ENCODE peak calls at places on chromosomes 3 and 15, in ten cellular contexts. One of them, this sample, is unnamed.
A peak's percentile ranks its signal among the peaks of the same experiment; 100 is the strongest.

GRCh38 chr3:46895204-46895660 is 17.7 kb downstream of the PTH1R start:
- DNase-seq in HEK293T: peak; percentile 75
- DNase-seq in NB4: peak; percentile 62
- DNase-seq in stimulated activated CD4-positive, alpha-beta T cell treated with anti-CD3 and anti-CD28 coated beads, Interleukin-4, amount 100 ng/mL, for 4 hours: peak; percentile 74
- DNase-seq in mucosa of descending colon: peak; percentile 57
- DNase-seq in endothelial cell: peak; percentile 78
- DNase-seq in foreskin fibroblast: no peak
- DNase-seq in AG04449: no peak
- DNase-seq in Calu3: peak; percentile 81
- DNase-seq in NCI-H69: peak; percentile 64
- DNase-seq in this sample: peak; percentile 76

GRCh38 chr3:172288625-172289024 is 159.6 kb downstream of the GHSR start:
- DNase-seq in HEK293T: no peak
- DNase-seq in NB4: no peak
- DNase-seq in stimulated activated CD4-positive, alpha-beta T cell treated with anti-CD3 and anti-CD28 coated beads, Interleukin-4, amount 100 ng/mL, for 4 hours: no peak
- DNase-seq in mucosa of descending colon: no peak
- DNase-seq in endothelial cell: no peak
- DNase-seq in foreskin fibroblast: no peak
- DNase-seq in AG04449: no peak
- DNase-seq in Calu3: no peak
- DNase-seq in NCI-H69: no peak
- DNase-seq in this sample: no peak

GRCh38 chr3:14935577-14936345 is 11.6 kb upstream of the NR2C2 start:
- DNase-seq in HEK293T: no peak
- DNase-seq in NB4: no peak
- DNase-seq in stimulated activated CD4-positive, alpha-beta T cell treated with anti-CD3 and anti-CD28 coated beads, Interleukin-4, amount 100 ng/mL, for 4 hours: no peak
- DNase-seq in mucosa of descending colon: no peak
- DNase-seq in endothelial cell: no peak
- DNase-seq in foreskin fibroblast: no peak
- DNase-seq in AG04449: no peak
- DNase-seq in Calu3: no peak
- DNase-seq in NCI-H69: no peak
- DNase-seq in this sample: peak; percentile 20

GRCh38 chr15:51380999-51381806 is 39.7 kb downstream of the GLDN start:
- DNase-seq in HEK293T: peak; percentile 63
- DNase-seq in NB4: peak; percentile 82
- DNase-seq in stimulated activated CD4-positive, alpha-beta T cell treated with anti-CD3 and anti-CD28 coated beads, Interleukin-4, amount 100 ng/mL, for 4 hours: no peak
- DNase-seq in mucosa of descending colon: no peak
- DNase-seq in endothelial cell: peak; percentile 62
- DNase-seq in foreskin fibroblast: peak; percentile 71
- DNase-seq in AG04449: no peak
- DNase-seq in Calu3: peak; percentile 72
- DNase-seq in NCI-H69: peak; percentile 90
- DNase-seq in this sample: peak; percentile 84

GRCh38 chr15:70722266-70723123 is 40.9 kb downstream of the UACA start:
- DNase-seq in HEK293T: no peak
- DNase-seq in NB4: peak; percentile 65
- DNase-seq in stimulated activated CD4-positive, alpha-beta T cell treated with anti-CD3 and anti-CD28 coated beads, Interleukin-4, amount 100 ng/mL, for 4 hours: no peak
- DNase-seq in mucosa of descending colon: no peak
- DNase-seq in endothelial cell: no peak
- DNase-seq in foreskin fibroblast: no peak
- DNase-seq in AG04449: no peak
- DNase-seq in Calu3: no peak
- DNase-seq in NCI-H69: peak; percentile 33
- DNase-seq in this sample: peak; percentile 49

GRCh38 chr3:173891272-173892100 is 493.9 kb downstream of the NLGN1 start:
- DNase-seq in HEK293T: no peak
- DNase-seq in NB4: peak; percentile 27
- DNase-seq in stimulated activated CD4-positive, alpha-beta T cell treated with anti-CD3 and anti-CD28 coated beads, Interleukin-4, amount 100 ng/mL, for 4 hours: no peak
- DNase-seq in mucosa of descending colon: no peak
- DNase-seq in endothelial cell: no peak
- DNase-seq in foreskin fibroblast: no peak
- DNase-seq in AG04449: no peak
- DNase-seq in Calu3: no peak
- DNase-seq in NCI-H69: peak; percentile 40
- DNase-seq in this sample: no peak

GRCh38 chr3:56800373-56801150 is 1.2 kb downstream of the ARHGEF3 start:
- DNase-seq in HEK293T: no peak
- DNase-seq in NB4: no peak
- DNase-seq in stimulated activated CD4-positive, alpha-beta T cell treated with anti-CD3 and anti-CD28 coated beads, Interleukin-4, amount 100 ng/mL, for 4 hours: peak; percentile 90
- DNase-seq in mucosa of descending colon: peak; percentile 64
- DNase-seq in endothelial cell: no peak
- DNase-seq in foreskin fibroblast: no peak
- DNase-seq in AG04449: no peak
- DNase-seq in Calu3: no peak
- DNase-seq in NCI-H69: no peak
- DNase-seq in this sample: peak; percentile 56

GRCh38 chr15:92683511-92683834 is 27.9 kb upstream of the FAM174B start:
- DNase-seq in HEK293T: no peak
- DNase-seq in NB4: peak; percentile 17
- DNase-seq in stimulated activated CD4-positive, alpha-beta T cell treated with anti-CD3 and anti-CD28 coated beads, Interleukin-4, amount 100 ng/mL, for 4 hours: no peak
- DNase-seq in mucosa of descending colon: no peak
- DNase-seq in endothelial cell: peak; percentile 71
- DNase-seq in foreskin fibroblast: no peak
- DNase-seq in AG04449: no peak
- DNase-seq in Calu3: peak; percentile 48
- DNase-seq in NCI-H69: peak; percentile 42
- DNase-seq in this sample: peak; percentile 75

This sample was measured in left kidney.